ENCODE peak calls at places on chromosomes 3 and 15, in nine cellular contexts. X is kidney, U is uterus, O is IMR-90, F is pancreas, V is lower lobe of right lung, E is cardiac muscle cell, H is psoas muscle, Z is right cardiac atrium. N is an unnamed sample. For H3K4me1, the result is how much of the 10 kb centered on the place peaks cover.

GRCh38 chr3:137052298-137052697 is 94.5 kb downstream of the IL20RB start:
- DNase-seq in E (no peak), X (no peak), Z (no peak), O (no peak), U (no peak), V (no peak), H (no peak), F (no peak), N (no peak)

GRCh38 chr15:75455424-75455981 is 4.0 kb upstream of the SIN3A start:
- DNase-seq in U (peak), V (peak), X (peak), O (peak), H (peak), F (peak), E (peak), Z (peak), N (peak)

GRCh38 chr3:189588061-189588817 is 43.0 kb upstream of the TP63 start:
- DNase-seq in H (no peak), E (no peak), U (no peak), O (peak), X (no peak), Z (no peak), F (no peak), V (no peak), N (no peak)

GRCh38 chr3:38543602-38544001 is 47.5 kb downstream of the EXOG start:
- DNase-seq in F (no peak), U (no peak), H (no peak), X (no peak), E (no peak), O (peak), V (no peak), Z (peak), N (no peak)

GRCh38 chr3:44001072-44001471 is 240.6 kb upstream of the TOPAZ1 start:
- DNase-seq in V (no peak), H (no peak), E (no peak), X (no peak), Z (no peak), O (no peak), U (no peak), F (no peak), N (no peak)

GRCh38 chr3:61564405-61565059 is 3.2 kb downstream of the PTPRG start:
- DNase-seq in O (peak), V (peak), X (peak), U (peak), F (peak), E (peak), Z (peak), H (peak), N (peak)

GRCh38 chr3:173894-174293 is 22.7 kb upstream of the CHL1 start:
- DNase-seq in H (no peak), E (no peak), X (no peak), F (no peak), Z (no peak), U (no peak), V (no peak), O (peak), N (no peak)

GRCh38 chr3:71083726-71084131 is 499.8 kb downstream of the FOXP1 start:
- DNase-seq in E (no peak), X (no peak), H (no peak), F (no peak), O (no peak), Z (no peak), V (no peak), U (no peak), N (no peak)

GRCh38 chr3:46692566-46692983 is 904 bp downstream of the ALS2CL start:
- DNase-seq in E (no peak), V (peak), H (peak), U (no peak), O (no peak), F (peak), X (peak), Z (no peak), N (peak)

GRCh38 chr3:142077859-142078500 is 71.4 kb downstream of the TFDP2 start:
- DNase-seq in U (no peak), H (no peak), O (no peak), Z (no peak), F (no peak), E (no peak), X (no peak), V (peak), N (no peak)

GRCh38 chr3:58469096-58469495 is 22.8 kb upstream of the KCTD6 start:
- DNase-seq in U (no peak), E (peak), F (no peak), O (no peak), H (no peak), X (no peak), V (no peak), Z (no peak), N (no peak)

GRCh38 chr15:62958528-62958927 is 84.0 kb upstream of the TPM1 start:
- DNase-seq in U (no peak), V (no peak), F (peak), O (no peak), H (peak), X (no peak), E (no peak), Z (no peak), N (peak)

GRCh38 chr3:66401157-66401550 is 99.7 kb downstream of the LRIG1 start:
- DNase-seq in U (peak), E (no peak), X (no peak), V (no peak), O (no peak), Z (no peak), H (no peak), F (no peak), N (no peak)

GRCh38 chr3:34948431-34948971 is 690.8 kb upstream of the ARPP21 start:
- DNase-seq in U (no peak), V (no peak), X (no peak), Z (no peak), E (no peak), H (no peak), O (no peak), F (no peak), N (no peak)

GRCh38 chr15:68524753-68525584 is 53.8 kb upstream of the CORO2B start:
- DNase-seq in H (no peak), Z (no peak), U (peak), O (peak), E (no peak), V (no peak), X (no peak), F (no peak), N (no peak)

GRCh38 chr3:196422976-196423781 is 9.0 kb downstream of the UBXN7 start:
- DNase-seq in E (peak), F (peak), X (peak), V (peak), H (peak), O (no peak), Z (peak), U (peak), N (peak)

GRCh38 chr3:4794331-4794730 is 184.9 kb upstream of the BHLHE40 start:
- DNase-seq in H (no peak), X (no peak), O (no peak), Z (no peak), F (no peak), V (no peak), U (no peak), E (no peak), N (no peak)

GRCh38 chr3:85627899-85628298 is 669.1 kb downstream of the CADM2 start:
- DNase-seq in X (no peak), E (no peak), H (no peak), F (no peak), U (no peak), Z (no peak), O (no peak), V (no peak), N (no peak)

GRCh38 chr3:158821847-158822246 is 20.0 kb downstream of the MFSD1 start:
- DNase-seq in H (no peak), X (no peak), O (no peak), V (no peak), F (no peak), U (no peak), E (no peak), Z (no peak), N (no peak)

GRCh38 chr3:59251899-59252298 is 202.1 kb upstream of the CFAP20DC start:
- DNase-seq in V (no peak), H (no peak), O (peak), X (no peak), Z (no peak), E (no peak), U (no peak), F (no peak), N (no peak)

GRCh38 chr3:50317303-50317702 is 5.2 kb downstream of the HYAL2 start:
- DNase-seq in H (no peak), F (no peak), O (no peak), U (no peak), V (peak), E (no peak), Z (peak), X (peak), N (no peak)

GRCh38 chr3:170180107-170180951 is 1.2 kb downstream of the PHC3 start:
- DNase-seq in Z (no peak), E (peak), V (no peak), O (peak), H (no peak), F (no peak), X (no peak), U (no peak), N (no peak)

GRCh38 chr3:182795383-182795782 is 2.1 kb downstream of the ATP11B start:
- DNase-seq in V (no peak), H (no peak), Z (no peak), F (no peak), U (no peak), E (no peak), O (no peak), X (no peak), N (peak)

GRCh38 chr3:188513662-188514328 is 359.8 kb downstream of the LPP start:
- DNase-seq in F (no peak), V (no peak), U (no peak), O (no peak), Z (no peak), X (no peak), H (no peak), E (no peak), N (no peak)

GRCh38 chr3:187773963-187774789 is 28.9 kb upstream of the BCL6 start:
- DNase-seq in E (no peak), X (no peak), V (no peak), H (no peak), Z (no peak), U (no peak), F (no peak), O (no peak), N (no peak)

GRCh38 chr3:24854748-24855147 is 360.1 kb upstream of the THRB start:
- DNase-seq in F (no peak), V (no peak), O (no peak), H (no peak), E (no peak), Z (no peak), X (no peak), U (no peak), N (no peak)

GRCh38 chr3:42530073-42530472 is 27.6 kb downstream of the VIPR1 start:
- DNase-seq in U (no peak), X (no peak), O (no peak), Z (no peak), E (no peak), H (no peak), V (no peak), F (no peak), N (no peak)
- H3K4me3 ChIP-seq in U (no peak), X (no peak), O (no peak), Z (no peak), E (no peak), H (no peak), V (no peak), F (no peak), N (no peak)

GRCh38 chr15:73228128-73228646 is 140.6 kb downstream of the HCN4 start:
- DNase-seq in O (no peak), X (no peak), Z (no peak), H (no peak), V (no peak), F (no peak), U (no peak), E (no peak), N (no peak)

GRCh38 chr15:73227433-73228056 is 141.2 kb downstream of the HCN4 start:
- DNase-seq in X (no peak), H (no peak), Z (no peak), O (no peak), U (no peak), E (no peak), F (no peak), V (no peak), N (no peak)

GRCh38 chr15:73232771-73233170 is 136.0 kb downstream of the HCN4 start:
- DNase-seq in F (no peak), X (no peak), U (no peak), H (no peak), Z (no peak), E (no peak), V (no peak), O (no peak), N (no peak)

GRCh38 chr15:73233623-73234022 is 135.1 kb downstream of the HCN4 start:
- DNase-seq in U (no peak), H (no peak), X (no peak), F (no peak), O (peak), V (no peak), E (no peak), Z (no peak), N (no peak)

GRCh38 chr15:73231661-73232443 is 136.9 kb downstream of the HCN4 start:
- DNase-seq in Z (no peak), X (no peak), O (peak), E (no peak), U (no peak), H (no peak), V (no peak), F (no peak), N (no peak)
- H3K4me1 ChIP-seq in Z (under half), X (under half), O (under half), E (under half), U (under half), H (under half), V (under half), F (under half), N (under half)

DNA sequence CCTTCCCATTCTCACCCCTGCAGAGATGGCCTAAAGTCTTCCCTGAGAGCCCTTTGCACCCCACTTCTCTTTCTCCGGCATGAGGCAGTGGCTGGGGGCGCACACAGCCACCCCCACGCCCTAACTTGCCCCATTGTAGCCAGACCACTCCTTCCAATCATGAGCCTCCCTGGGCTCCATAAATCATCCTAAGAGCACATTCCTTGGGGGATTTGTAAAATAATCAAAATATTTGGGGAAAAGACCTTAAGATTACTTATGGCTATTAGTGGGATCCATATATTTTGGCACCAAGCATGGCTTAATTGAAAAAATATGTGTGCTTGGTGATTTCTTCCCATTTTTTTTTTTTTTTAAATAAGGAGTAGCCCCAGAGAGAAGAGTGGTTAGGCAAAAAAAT is 45.8 kb downstream of the SMAD6 start:
- DNase-seq in X (no peak), V (no peak), Z (no peak), H (no peak), F (no peak), U (no peak), E (no peak), O (no peak), N (no peak)
- H3K27ac ChIP-seq in X (no peak), V (no peak), Z (peak), H (no peak), F (no peak), U (peak), E (peak), O (peak), N (no peak)

GRCh38 chr15:60918234-60918964 is 310.7 kb downstream of the RORA start:
- DNase-seq in H (no peak), F (peak), Z (no peak), E (no peak), V (no peak), O (no peak), U (no peak), X (no peak), N (peak)

GRCh38 chr15:60916674-60917468 is 312.2 kb downstream of the RORA start:
- DNase-seq in U (peak), F (peak), E (peak), X (peak), Z (peak), O (peak), H (peak), V (peak), N (peak)

GRCh38 chr15:60914360-60914759 is 314.7 kb downstream of the RORA start:
- DNase-seq in V (no peak), O (no peak), E (no peak), H (no peak), Z (no peak), U (no peak), F (no peak), X (no peak), N (peak)

GRCh38 chr15:60916032-60916673 is 312.9 kb downstream of the RORA start:
- DNase-seq in X (no peak), O (no peak), H (no peak), U (no peak), Z (no peak), V (no peak), F (no peak), E (no peak), N (no peak)

GRCh38 chr15:60917469-60918130 is 311.5 kb downstream of the RORA start:
- DNase-seq in Z (peak), F (peak), X (peak), U (peak), H (peak), E (no peak), V (no peak), O (peak), N (no peak)
- H3K4me3 ChIP-seq in Z (no peak), F (peak), X (no peak), U (peak), H (peak), E (no peak), V (no peak), O (no peak), N (no peak)

GRCh38 chr15:92903956-92904831 is 4.1 kb downstream of the CHD2 start:
- DNase-seq in X (peak), V (peak), F (peak), O (peak), H (peak), U (peak), Z (peak), E (peak), N (peak)

GRCh38 chr15:92906038-92906437 is 5.9 kb downstream of the CHD2 start:
- DNase-seq in X (no peak), O (no peak), H (no peak), U (no peak), E (no peak), F (no peak), Z (no peak), V (no peak), N (peak)

GRCh38 chr15:92906563-92907081 is 6.5 kb downstream of the CHD2 start:
- DNase-seq in V (no peak), F (no peak), O (peak), H (no peak), X (no peak), Z (no peak), U (no peak), E (no peak), N (peak)

GRCh38 chr15:92903588-92903955 is 3.4 kb downstream of the CHD2 start:
- DNase-seq in X (no peak), E (no peak), H (no peak), Z (no peak), F (no peak), U (no peak), O (no peak), V (no peak), N (no peak)

GRCh38 chr15:92904832-92905640 is 4.9 kb downstream of the CHD2 start:
- DNase-seq in U (no peak), E (no peak), O (no peak), H (no peak), F (no peak), V (no peak), Z (no peak), X (no peak), N (peak)
- H3K4me1 ChIP-seq in U (under half), E (under half), O (under half), H (under half), F (under half), V (half or more), Z (under half), X (under half), N (under half)